ENCODE peak calls at places on chromosomes 2 and 18, in ten cellular contexts. U, K, C, E, Q, T, B, P, R and H are unnamed samples.

GRCh38 chr18:67589325-67589724 is 72.8 kb upstream of the DSEL start:
- DNase-seq in U (no peak), K (no peak), C (no peak), E (no peak), Q (no peak), T (no peak), B (no peak), P (no peak), R (no peak), H (peak)

GRCh38 chr2:1800306-1800705 is 56.0 kb upstream of the PXDN start:
- DNase-seq in U (no peak), K (no peak), C (no peak), E (no peak), Q (no peak), T (no peak), B (no peak), P (no peak), R (no peak), H (no peak)

GRCh38 chr2:88834376-88834775 is 142.9 kb downstream of the RPIA start:
- DNase-seq in U (no peak), K (no peak), C (no peak), E (no peak), Q (no peak), T (no peak), B (no peak), P (no peak), R (no peak), H (no peak)

GRCh38 chr2:225041871-225042799 is at the start of gene DOCK10:
- DNase-seq in U (peak), K (peak), C (peak), E (peak), Q (peak), T (peak), B (peak), P (no peak), R (no peak), H (peak)

GRCh38 chr18:7830468-7830867 is 263.4 kb downstream of the PTPRM start:
- DNase-seq in U (no peak), K (no peak), C (no peak), E (no peak), Q (no peak), T (no peak), B (peak), P (no peak), R (no peak), H (no peak)

GRCh38 chr2:18664421-18664820 is 75.1 kb upstream of the NT5C1B start:
- DNase-seq in U (no peak), K (no peak), C (no peak), E (no peak), Q (no peak), T (no peak), B (no peak), P (no peak), R (no peak), H (no peak)

GRCh38 chr2:229714736-229715541 is 584 bp upstream of the DNER start:
- DNase-seq in U (peak), K (no peak), C (no peak), E (peak), Q (peak), T (no peak), B (peak), P (no peak), R (no peak), H (peak)

GRCh38 chr18:23627325-23627724 is 35.4 kb downstream of the ANKRD29 start:
- DNase-seq in U (no peak), K (no peak), C (no peak), E (no peak), Q (no peak), T (no peak), B (peak), P (no peak), R (no peak), H (peak)

GRCh38 chr18:47749195-47749973 is 181.1 kb downstream of the SMAD2 start:
- DNase-seq in U (peak), K (peak), C (peak), E (peak), Q (peak), T (peak), B (peak), P (no peak), R (peak), H (peak)

GRCh38 chr2:33104726-33105125 is 158.0 kb downstream of the LTBP1 start:
- DNase-seq in U (no peak), K (no peak), C (no peak), E (no peak), Q (no peak), T (no peak), B (peak), P (no peak), R (no peak), H (peak)

GRCh38 chr2:227038550-227039189 is 125.3 kb downstream of the COL4A4 start:
- DNase-seq in U (no peak), K (no peak), C (no peak), E (no peak), Q (no peak), T (no peak), B (no peak), P (no peak), R (no peak), H (no peak)

GRCh38 chr2:159090514-159091201 is 122.2 kb downstream of the TANC1 start:
- DNase-seq in U (no peak), K (no peak), C (no peak), E (no peak), Q (no peak), T (no peak), B (peak), P (no peak), R (no peak), H (peak)

GRCh38 chr2:3483227-3483985 is 35.9 kb downstream of the ADI1 start:
- DNase-seq in U (no peak), K (no peak), C (no peak), E (no peak), Q (peak), T (no peak), B (peak), P (peak), R (peak), H (peak)

GRCh38 chr2:212364106-212364505 is 174.5 kb downstream of the ERBB4 start:
- DNase-seq in U (no peak), K (no peak), C (no peak), E (no peak), Q (no peak), T (no peak), B (peak), P (no peak), R (no peak), H (no peak)

GRCh38 chr2:206457188-206457634 is 13.9 kb downstream of the ADAM23 start:
- DNase-seq in U (no peak), K (no peak), C (no peak), E (no peak), Q (no peak), T (no peak), B (no peak), P (no peak), R (no peak), H (no peak)

GRCh38 chr2:98087447-98088065 is 589 bp downstream of the VWA3B start:
- DNase-seq in U (no peak), K (no peak), C (no peak), E (no peak), Q (no peak), T (no peak), B (peak), P (no peak), R (no peak), H (no peak)

GRCh38 chr2:128630974-128631697 is 312.5 kb upstream of the HS6ST1 start:
- DNase-seq in U (no peak), K (peak), C (no peak), E (no peak), Q (no peak), T (no peak), B (no peak), P (no peak), R (no peak), H (no peak)

GRCh38 chr18:59707306-59707705 is 10.1 kb upstream of the CCBE1 start:
- DNase-seq in U (no peak), K (no peak), C (no peak), E (no peak), Q (no peak), T (no peak), B (no peak), P (no peak), R (no peak), H (no peak)

GRCh38 chr2:237673130-237673921 is 45.9 kb downstream of the LRRFIP1 start:
- DNase-seq in U (peak), K (peak), C (peak), E (peak), Q (peak), T (peak), B (peak), P (no peak), R (peak), H (peak)

GRCh38 chr18:22871809-22872525 is 61.2 kb upstream of the RBBP8 start:
- DNase-seq in U (no peak), K (no peak), C (no peak), E (no peak), Q (no peak), T (no peak), B (peak), P (no peak), R (no peak), H (peak)

GRCh38 chr2:151947524-151948165 is 119.4 kb upstream of the ARL5A start:
- DNase-seq in U (no peak), K (no peak), C (no peak), E (no peak), Q (peak), T (no peak), B (peak), P (no peak), R (no peak), H (no peak)

GRCh38 chr2:229490167-229490566 is 219.1 kb upstream of the PID1 start:
- DNase-seq in U (no peak), K (no peak), C (no peak), E (no peak), Q (no peak), T (no peak), B (no peak), P (no peak), R (no peak), H (no peak)

GRCh38 chr2:201116959-201117734 is 1.2 kb downstream of the CFLAR start:
- DNase-seq in U (no peak), K (no peak), C (no peak), E (peak), Q (peak), T (no peak), B (peak), P (peak), R (peak), H (peak)

GRCh38 chr2:147449323-147450080 is 395.3 kb upstream of the ACVR2A start:
- DNase-seq in U (peak), K (no peak), C (peak), E (no peak), Q (no peak), T (peak), B (no peak), P (no peak), R (no peak), H (no peak)

GRCh38 chr18:52408800-52409302 is 68.9 kb downstream of the DCC start:
- DNase-seq in U (no peak), K (no peak), C (no peak), E (no peak), Q (no peak), T (no peak), B (no peak), P (no peak), R (no peak), H (no peak)

GRCh38 chr2:204862809-204863208 is 317.5 kb downstream of the PARD3B start:
- DNase-seq in U (no peak), K (no peak), C (no peak), E (no peak), Q (no peak), T (no peak), B (no peak), P (no peak), R (no peak), H (no peak)

GRCh38 chr2:224098473-224098872 is 59.4 kb upstream of the SERPINE2 start:
- DNase-seq in U (no peak), K (no peak), C (no peak), E (no peak), Q (peak), T (no peak), B (no peak), P (no peak), R (no peak), H (no peak)

GRCh38 chr2:240258685-240259084 is 118.2 kb upstream of the OTOS start:
- DNase-seq in U (no peak), K (no peak), C (no peak), E (no peak), Q (no peak), T (no peak), B (no peak), P (no peak), R (no peak), H (no peak)

GRCh38 chr2:186575302-186575701 is 14.6 kb upstream of the ITGAV start:
- DNase-seq in U (no peak), K (no peak), C (no peak), E (no peak), Q (peak), T (no peak), B (peak), P (peak), R (no peak), H (peak)

GRCh38 chr18:67788315-67788714 is 271.8 kb upstream of the DSEL start:
- DNase-seq in U (no peak), K (no peak), C (no peak), E (no peak), Q (no peak), T (no peak), B (no peak), P (no peak), R (no peak), H (no peak)

GRCh38 chr2:88638743-88639142 is 11.5 kb upstream of the EIF2AK3 start:
- DNase-seq in U (no peak), K (no peak), C (no peak), E (peak), Q (no peak), T (peak), B (peak), P (no peak), R (no peak), H (no peak)

GRCh38 chr2:64651590-64651989 is 2.1 kb downstream of the SERTAD2 start:
- DNase-seq in U (no peak), K (no peak), C (no peak), E (no peak), Q (no peak), T (no peak), B (no peak), P (no peak), R (no peak), H (no peak)

GRCh38 chr2:7633556-7634153 is 716.4 kb downstream of the RNF144A start:
- DNase-seq in U (no peak), K (no peak), C (no peak), E (no peak), Q (no peak), T (no peak), B (no peak), P (no peak), R (no peak), H (no peak)

GRCh38 chr2:186919272-186919671 is 70.3 kb upstream of the ZSWIM2 start:
- DNase-seq in U (no peak), K (no peak), C (no peak), E (no peak), Q (no peak), T (no peak), B (peak), P (peak), R (no peak), H (peak)

GRCh38 chr18:61738042-61738441 is 154.8 kb downstream of the RNF152 start:
- DNase-seq in U (no peak), K (no peak), C (no peak), E (no peak), Q (no peak), T (no peak), B (no peak), P (no peak), R (no peak), H (no peak)

GRCh38 chr18:24212939-24213338 is 74.1 kb downstream of the CABYR start:
- DNase-seq in U (no peak), K (no peak), C (no peak), E (no peak), Q (no peak), T (no peak), B (peak), P (peak), R (no peak), H (peak)

GRCh38 chr2:43239981-43240761 is 13.8 kb upstream of the ZFP36L2 start:
- DNase-seq in U (no peak), K (no peak), C (no peak), E (no peak), Q (no peak), T (no peak), B (no peak), P (no peak), R (no peak), H (no peak)

GRCh38 chr2:44848026-44848425 is 93.5 kb upstream of the SIX3 start:
- DNase-seq in U (no peak), K (no peak), C (no peak), E (no peak), Q (no peak), T (no peak), B (no peak), P (no peak), R (no peak), H (no peak)